ENCODE peak calls at places on chromosome 11, in six cellular contexts. Q, L, C, A, U and J are unnamed samples.

GRCh38 chr11:11407065-11407737 is 54.2 kb upstream of the CSNK2A3 start:
- DNase-seq in L (no peak), C (no peak), Q (no peak), U (no peak), A (peak), J (no peak)

GRCh38 chr11:11577932-11578331 is 43.9 kb downstream of the GALNT18 start:
- DNase-seq in C (peak), L (peak), Q (no peak), A (no peak), U (no peak), J (no peak)

GRCh38 chr11:57885298-57886035 is 123.9 kb downstream of the CTNND1 start:
- DNase-seq in U (no peak), L (peak), Q (peak), A (peak), C (peak), J (no peak)

GRCh38 chr11:107567739-107568335 is 2.3 kb upstream of the ALKBH8 start:
- DNase-seq in U (peak), Q (no peak), L (no peak), C (no peak), A (no peak), J (no peak)

GRCh38 chr11:68743539-68743938 is 7.8 kb downstream of the TESMIN start:
- DNase-seq in A (no peak), Q (no peak), L (no peak), C (no peak), U (no peak), J (no peak)

GRCh38 chr11:123654566-123655081 is at the start of gene SCN3B:
- DNase-seq in L (peak), Q (no peak), C (no peak), A (peak), U (peak), J (no peak)

GRCh38 chr11:19432370-19433163 is 191.8 kb upstream of the E2F8 start:
- DNase-seq in U (peak), Q (peak), A (peak), L (peak), C (no peak), J (peak)

GRCh38 chr11:106642331-106642730 is 375.9 kb downstream of the GUCY1A2 start:
- DNase-seq in L (no peak), A (peak), Q (peak), U (no peak), C (no peak), J (no peak)

GRCh38 chr11:112504056-112504455 is 243.4 kb upstream of the PLET1 start:
- DNase-seq in C (no peak), A (no peak), U (no peak), L (no peak), Q (peak), J (no peak)

GRCh38 chr11:64120951-64121569 is 44.9 kb downstream of the MACROD1 start:
- DNase-seq in Q (peak), U (no peak), L (peak), C (no peak), A (no peak), J (no peak)

GRCh38 chr11:62152245-62153086 is 28.7 kb downstream of the INCENP start:
- DNase-seq in L (no peak), A (no peak), C (peak), Q (no peak), U (no peak), J (no peak)

GRCh38 chr11:121451178-121451981 is 734 bp upstream of the SORL1 start:
- DNase-seq in L (no peak), U (no peak), Q (no peak), C (no peak), A (no peak), J (no peak)

GRCh38 chr11:1197886-1198765 is 24.7 kb upstream of the MUC5B start:
- DNase-seq in U (no peak), L (no peak), Q (no peak), C (no peak), A (no peak), J (no peak)

GRCh38 chr11:103396237-103396636 is 287.0 kb downstream of the DYNC2H1 start:
- DNase-seq in Q (peak), A (no peak), U (no peak), C (no peak), L (no peak), J (no peak)

GRCh38 chr11:104891135-104891534 is 7.1 kb downstream of the CASP12 start:
- DNase-seq in L (no peak), U (no peak), A (peak), C (no peak), Q (peak), J (no peak)

GRCh38 chr11:20065040-20065805 is 95.1 kb downstream of the DBX1 start:
- DNase-seq in L (no peak), A (no peak), Q (no peak), U (no peak), C (no peak), J (no peak)

DNA sequence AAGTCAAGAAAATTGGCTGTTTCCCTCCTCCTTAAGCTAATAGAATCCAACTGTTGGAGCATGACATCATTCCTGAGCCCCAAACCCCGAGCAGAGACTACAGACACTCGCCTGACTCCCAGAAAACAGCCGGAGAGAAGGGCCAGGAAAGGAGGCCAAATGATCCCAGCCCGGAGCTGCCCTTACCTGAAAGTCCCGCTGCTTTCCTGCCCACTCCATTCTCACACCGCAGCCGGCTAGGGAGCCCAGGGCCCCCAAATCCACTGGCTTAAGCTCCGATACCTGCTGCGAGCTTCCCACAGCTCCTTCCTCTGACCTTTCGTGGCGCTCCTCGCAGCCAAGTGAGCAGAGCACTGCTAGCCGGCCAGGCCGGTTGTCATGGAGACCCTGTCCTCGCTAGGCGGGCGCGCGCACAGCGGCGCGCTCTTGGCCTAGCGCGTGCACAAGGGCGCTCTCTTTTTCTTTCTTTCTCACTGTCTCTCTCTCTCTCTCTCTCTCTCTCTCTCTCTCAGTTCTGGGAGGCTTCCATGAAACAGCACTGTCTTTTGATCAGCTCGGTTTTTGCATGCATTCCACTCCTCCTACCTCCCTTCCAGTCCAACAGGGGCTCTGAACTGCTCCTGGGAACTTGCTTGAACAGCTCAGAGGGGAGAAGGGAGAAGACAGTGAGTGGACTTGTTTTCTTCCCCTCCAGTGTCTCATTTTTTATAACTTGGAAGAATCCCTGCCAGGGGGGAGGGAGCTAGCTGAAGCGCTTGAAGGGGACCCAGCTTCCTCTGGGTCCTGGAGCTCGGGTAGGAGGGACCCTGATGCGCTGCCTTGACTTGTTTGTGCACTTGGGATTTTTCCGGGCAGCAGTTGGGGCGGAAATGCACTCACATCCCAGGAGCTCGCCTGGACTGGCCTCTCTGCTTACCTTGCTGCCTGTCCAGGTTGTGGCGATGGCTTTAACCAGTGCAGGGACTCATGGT is 100.4 kb upstream of the AKIP1 start:
- DNase-seq in A (peak), Q (peak), C (no peak), L (peak), U (peak), J (peak)
- TF ChIP-seq CTCF in A (no peak), Q (no peak), C (no peak), L (no peak), U (no peak), J (no peak)

GRCh38 chr11:70268526-70268925 is 2.0 kb upstream of the PPFIA1 start:
- DNase-seq in Q (no peak), U (no peak), L (no peak), C (no peak), A (no peak), J (no peak)

GRCh38 chr11:70271635-70271953 is 1.1 kb downstream of the PPFIA1 start:
- DNase-seq in U (no peak), C (no peak), Q (no peak), L (no peak), A (no peak), J (no peak)

GRCh38 chr11:70270104-70270876 is at the start of gene PPFIA1:
- DNase-seq in Q (peak), L (peak), A (peak), C (peak), U (peak), J (peak)

GRCh38 chr11:70272009-70272408 is 1.5 kb downstream of the PPFIA1 start:
- DNase-seq in Q (no peak), C (no peak), U (no peak), A (no peak), L (no peak), J (no peak)

GRCh38 chr11:70270877-70271634 is 566 bp downstream of the PPFIA1 start:
- DNase-seq in U (peak), Q (peak), L (peak), A (peak), C (no peak), J (peak)
- TF ChIP-seq CTCF in U (no peak), Q (no peak), L (no peak), A (no peak), C (no peak), J (no peak)

DNA sequence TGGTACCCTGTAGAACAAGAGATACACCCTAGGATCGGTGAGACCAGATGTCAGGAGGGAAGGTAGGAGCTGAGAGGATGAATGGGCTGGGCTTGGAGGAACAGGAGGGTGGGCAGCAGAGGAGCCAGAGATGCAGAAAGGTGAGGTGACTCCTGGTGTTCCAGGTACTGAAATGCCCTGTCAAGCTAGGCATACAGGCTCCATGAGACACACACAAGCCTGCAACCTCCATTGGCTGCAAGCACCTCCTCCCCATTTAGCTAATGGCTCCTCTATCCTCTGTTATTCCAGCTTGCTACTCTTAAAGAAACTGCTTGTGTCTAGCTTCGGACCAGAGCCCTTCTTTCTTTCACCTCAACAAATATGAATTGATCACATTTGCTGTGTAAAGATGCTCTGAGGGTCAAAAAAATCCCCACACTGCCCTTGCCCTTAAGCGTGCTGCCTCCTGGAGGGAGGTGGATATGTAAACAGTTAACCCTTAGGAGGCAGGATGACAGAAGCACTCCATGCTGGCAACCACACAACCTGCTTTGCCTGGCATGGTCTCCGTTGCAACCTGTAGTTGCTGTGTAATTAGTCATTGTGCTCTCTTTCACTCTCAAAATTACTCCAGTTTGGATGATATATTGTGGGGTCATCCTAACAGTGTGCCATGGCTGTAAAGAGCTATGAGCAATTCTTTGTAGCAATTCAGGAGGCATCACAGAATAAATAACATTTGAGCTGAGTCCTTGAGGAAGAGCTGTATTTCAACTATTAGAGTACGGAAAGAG is 156.0 kb downstream of the PKNOX2 start:
- DNase-seq in L (no peak), C (no peak), Q (no peak), U (no peak), A (no peak), J (no peak)
- TF ChIP-seq CTCF in L (no peak), C (no peak), Q (no peak), U (no peak), A (no peak), J (no peak)

DNA sequence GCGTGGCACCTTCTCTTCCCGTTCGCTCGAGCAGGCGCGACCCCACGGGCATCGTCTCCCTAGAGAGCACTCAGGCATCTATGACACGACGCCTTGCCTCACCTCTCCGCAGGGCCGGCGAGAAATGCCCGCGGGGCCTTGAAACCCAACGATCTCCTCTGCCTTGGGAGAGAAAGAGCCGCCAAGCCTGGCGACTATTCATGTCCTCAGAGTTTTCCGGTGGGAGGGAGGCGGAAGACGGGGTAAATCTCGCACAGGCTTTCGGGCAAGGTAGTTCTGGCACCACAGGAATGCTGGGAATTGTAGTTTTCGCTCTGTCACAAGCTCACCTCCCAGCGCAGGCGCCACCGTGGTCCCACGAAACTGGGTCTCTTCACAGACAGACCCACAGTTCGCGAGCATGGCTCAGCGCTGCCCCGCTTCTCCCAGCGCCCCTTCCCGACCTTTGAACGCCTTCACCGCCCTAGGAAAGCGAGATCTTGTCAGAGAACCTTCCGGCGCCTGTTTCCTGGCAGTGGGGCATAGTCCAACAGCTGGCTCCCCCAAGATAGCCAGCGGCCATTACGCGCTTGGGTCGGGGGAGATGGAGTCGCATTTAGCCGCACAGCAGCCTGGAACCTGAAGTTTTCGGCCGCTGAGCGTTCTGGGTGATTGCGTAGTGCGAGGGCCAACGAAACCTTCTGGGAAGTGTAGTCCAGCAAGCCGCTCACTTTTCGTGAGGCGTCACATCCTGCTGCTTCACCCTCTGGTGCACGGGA is at the start of gene CCDC90B:
- DNase-seq in Q (peak), C (peak), A (peak), L (peak), U (peak), J (peak)
- TF ChIP-seq CTCF in Q (no peak), C (no peak), A (peak), L (peak), U (peak), J (peak)

DNA sequence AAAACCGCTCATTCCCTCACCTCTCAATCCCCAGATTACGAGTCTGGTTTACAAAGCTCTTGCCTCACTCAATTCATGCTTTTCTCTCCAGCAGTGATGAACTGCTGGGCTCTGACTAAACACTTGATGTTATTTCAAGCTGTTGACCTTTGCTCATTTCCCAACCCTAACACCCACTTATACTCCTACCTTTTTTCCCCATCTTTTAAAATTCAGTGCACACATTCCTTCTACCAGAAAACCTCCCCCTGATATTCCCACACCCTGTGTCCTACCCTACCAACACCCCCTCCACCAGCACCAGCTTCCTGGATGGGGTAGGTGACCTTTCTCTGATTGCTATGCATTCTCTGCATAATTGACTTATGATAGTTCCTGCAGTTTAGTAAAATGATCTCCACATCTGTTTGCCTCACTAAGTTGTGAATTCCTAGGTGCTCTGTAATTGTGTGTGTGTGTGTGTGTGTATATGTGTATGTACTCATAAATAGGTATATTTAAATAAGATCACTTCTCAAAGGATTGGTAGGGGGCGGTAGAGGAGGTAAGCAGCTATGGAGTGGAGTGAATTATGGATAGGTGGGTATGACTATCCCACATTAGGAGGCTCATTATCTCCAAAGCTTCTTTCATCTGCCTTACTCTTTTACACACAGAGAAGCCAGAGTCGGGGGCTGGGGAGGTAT is 842 bp downstream of the HEPACAM start:
- DNase-seq in U (no peak), C (no peak), L (peak), Q (peak), A (peak), J (peak)
- TF ChIP-seq CTCF in U (no peak), C (no peak), L (no peak), Q (peak), A (peak), J (peak)

GRCh38 chr11:93784935-93785360 is 866 bp downstream of the MED17 start:
- DNase-seq in Q (no peak), U (no peak), C (no peak), A (no peak), L (no peak), J (no peak)

GRCh38 chr11:93783362-93783761 is 720 bp upstream of the MED17 start:
- DNase-seq in L (no peak), A (no peak), Q (no peak), U (no peak), C (no peak), J (no peak)

GRCh38 chr11:93783767-93784151 is 323 bp upstream of the MED17 start:
- DNase-seq in C (no peak), U (no peak), L (no peak), A (no peak), Q (peak), J (no peak)

DNA sequence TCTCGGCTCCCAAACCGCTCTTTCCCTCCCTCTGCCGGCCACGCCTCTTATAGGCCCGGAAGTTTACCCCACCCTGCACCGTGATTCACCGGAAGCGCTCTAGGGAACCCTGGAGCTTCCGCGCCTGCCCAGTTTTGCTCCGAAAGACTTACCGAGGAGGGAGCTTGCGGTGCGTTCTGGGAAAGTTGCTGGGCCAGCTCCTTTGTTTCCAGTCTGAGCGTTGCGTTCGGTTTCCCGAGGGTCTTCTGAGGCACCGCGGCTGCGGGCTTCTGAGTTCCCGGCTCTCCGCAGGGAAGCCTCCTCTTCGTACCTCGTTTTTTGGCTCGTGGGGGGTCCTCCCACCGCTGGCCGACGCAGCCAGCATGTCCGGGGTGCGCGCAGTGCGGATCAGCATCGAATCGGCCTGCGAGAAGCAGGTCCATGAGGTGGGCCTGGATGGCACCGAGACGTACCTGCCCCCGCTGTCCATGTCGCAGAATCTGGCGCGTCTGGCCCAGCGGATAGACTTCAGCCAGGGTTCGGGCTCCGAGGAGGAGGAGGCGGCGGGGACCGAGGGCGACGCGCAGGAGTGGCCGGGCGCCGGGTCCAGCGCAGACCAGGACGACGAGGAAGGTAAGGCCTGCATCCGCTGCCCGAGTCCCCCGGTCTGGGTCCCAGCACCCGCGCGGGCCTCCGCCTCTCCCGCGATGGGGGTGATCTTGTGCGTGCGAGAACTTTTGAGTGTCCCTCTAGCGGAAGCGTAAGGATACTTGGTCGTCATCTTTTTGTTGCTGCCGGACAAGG is at the start of gene MED17:
- DNase-seq in Q (peak), L (peak), C (peak), U (peak), A (peak), J (peak)
- TF ChIP-seq CTCF in Q (peak), L (peak), C (no peak), U (peak), A (peak), J (peak)

GRCh38 chr11:2992234-2992999 is at the start of gene NAP1L4:
- DNase-seq in C (peak), Q (peak), A (peak), U (peak), L (peak), J (peak)

GRCh38 chr11:2993000-2993330 is 836 bp upstream of the NAP1L4 start:
- DNase-seq in U (peak), Q (no peak), A (no peak), C (no peak), L (no peak), J (no peak)

GRCh38 chr11:2990617-2991476 is 1.3 kb downstream of the NAP1L4 start:
- DNase-seq in U (peak), A (no peak), C (no peak), L (peak), Q (no peak), J (no peak)

GRCh38 chr11:2989551-2989950 is 2.6 kb downstream of the NAP1L4 start:
- DNase-seq in A (no peak), U (peak), L (no peak), C (no peak), Q (no peak), J (no peak)

GRCh38 chr11:2991477-2992233 is 474 bp downstream of the NAP1L4 start:
- DNase-seq in C (no peak), U (peak), L (peak), A (peak), Q (peak), J (no peak)
- TF ChIP-seq CTCF in C (no peak), U (no peak), L (no peak), A (no peak), Q (no peak), J (no peak)

GRCh38 chr11:76445122-76446084 is 585 bp downstream of the EMSY start:
- DNase-seq in C (peak), Q (peak), U (peak), L (peak), A (peak), J (peak)
- TF ChIP-seq CTCF in C (no peak), Q (peak), U (no peak), L (no peak), A (no peak), J (peak)

GRCh38 chr11:34051349-34052035 is at the start of gene CAPRIN1:
- DNase-seq in C (peak), A (peak), Q (peak), L (peak), U (peak), J (no peak)
- TF ChIP-seq CTCF in C (no peak), A (no peak), Q (no peak), L (no peak), U (no peak), J (no peak)